ENCODE peak calls at places on chromosome 9, in four cellular contexts. G is GM12878, P is A549, Z is K562. C is an unnamed sample.

GRCh38 chr9:114450833-114451706 is 54.2 kb downstream of the WHRN start:
- DNase-seq in Z (no peak), G (peak; percentile 11), P (no peak), C (no peak)

GRCh38 chr9:121349009-121349408 is 21.0 kb downstream of the STOM start:
- DNase-seq in Z (no peak), P (no peak), G (no peak), C (no peak)

GRCh38 chr9:109467936-109468335 is 30.2 kb downstream of the PTPN3 start:
- DNase-seq in Z (no peak), G (no peak), P (no peak), C (no peak)

GRCh38 chr9:97418894-97419293 is 7.0 kb downstream of the TDRD7 start:
- DNase-seq in G (no peak), Z (no peak), P (no peak), C (no peak)

GRCh38 chr9:109868722-109869121 is 88.7 kb downstream of the PALM2AKAP2 start:
- DNase-seq in Z (no peak), G (no peak), P (no peak), C (no peak)

GRCh38 chr9:76932778-76933177 is 26.9 kb upstream of the PRUNE2 start:
- DNase-seq in P (no peak), Z (no peak), G (no peak), C (no peak)

GRCh38 chr9:4594545-4594944 is 67.5 kb upstream of the PLPP6 start:
- DNase-seq in P (no peak), G (no peak), Z (no peak), C (no peak)

GRCh38 chr9:114446672-114447450 is 58.4 kb downstream of the WHRN start:
- DNase-seq in Z (no peak), P (no peak), G (no peak), C (no peak)

GRCh38 chr9:85213650-85214607 is 527.8 kb downstream of the AGTPBP1 start:
- DNase-seq in P (no peak), G (no peak), Z (no peak), C (no peak)

GRCh38 chr9:110850401-110851135 is 182.0 kb downstream of the MUSK start:
- DNase-seq in G (no peak), P (no peak), Z (no peak), C (no peak)

GRCh38 chr9:1051286-1052118 is 1.3 kb downstream of the DMRT2 start:
- DNase-seq in G (no peak), Z (no peak), P (peak; percentile 31), C (no peak)

GRCh38 chr9:106994463-106994862 is 131.5 kb downstream of the ZNF462 start:
- DNase-seq in P (no peak), Z (no peak), G (no peak), C (no peak)

GRCh38 chr9:113574381-113575262 is 111.1 kb downstream of the RGS3 start:
- DNase-seq in G (no peak), Z (no peak), P (no peak), C (no peak)

GRCh38 chr9:93464876-93465275 is 11.5 kb upstream of the FAM120AOS start:
- DNase-seq in Z (peak; percentile 16), P (no peak), G (no peak), C (no peak)

GRCh38 chr9:34072868-34073590 is 24.3 kb upstream of the UBAP2 start:
- DNase-seq in P (peak; percentile 87), Z (peak; percentile 14), G (no peak), C (peak; percentile 94)

DNA sequence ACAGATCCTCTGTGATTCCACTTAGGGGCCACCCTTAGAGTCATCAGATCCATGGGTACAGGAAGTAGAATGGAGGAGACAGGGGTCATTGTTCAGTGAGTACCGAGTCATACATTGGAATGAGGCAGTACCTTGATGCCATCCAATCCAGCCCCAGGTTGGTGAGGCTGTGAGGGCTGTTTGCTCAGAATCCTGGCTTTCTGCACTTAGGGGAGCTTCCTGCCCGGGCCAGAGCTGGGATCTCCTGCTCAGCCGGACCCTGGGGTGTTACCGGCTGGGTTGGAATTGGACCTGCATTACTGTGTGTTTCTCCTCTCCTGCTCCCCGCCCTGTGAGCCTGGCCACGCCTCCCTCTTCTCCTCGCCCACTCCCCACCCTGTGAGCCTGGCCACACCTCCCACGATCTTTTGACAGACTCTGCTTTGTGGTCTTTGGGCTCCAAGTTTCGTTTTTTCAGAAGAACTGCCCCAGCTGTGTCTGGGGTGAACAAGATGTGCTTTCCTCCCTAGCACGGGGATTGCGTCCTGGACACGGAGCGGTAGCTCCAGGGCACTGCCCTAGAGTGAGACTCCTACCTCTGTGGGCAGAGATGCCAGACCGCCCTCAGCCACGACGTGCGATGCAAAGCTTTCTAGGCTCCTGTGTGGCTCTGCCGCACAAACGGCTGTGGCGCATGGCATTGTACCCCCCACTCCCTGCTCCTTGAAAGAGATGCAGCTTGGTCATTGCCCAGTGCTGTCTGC is 15.4 kb downstream of the TRAF2 start:
- DNase-seq in Z (no peak), P (peak; percentile 97), G (peak; percentile 83), C (peak; percentile 88)
- TF ChIP-seq MYC in Z (no peak), P (peak; percentile 43), G (peak; percentile 66), C (no peak)

GRCh38 chr9:3186751-3187150 is 339.1 kb downstream of the RFX3 start:
- DNase-seq in P (no peak), G (no peak), Z (no peak), C (no peak)
- TF ChIP-seq REST in P (no peak), G (no peak), Z (no peak), C (no peak)

DNA sequence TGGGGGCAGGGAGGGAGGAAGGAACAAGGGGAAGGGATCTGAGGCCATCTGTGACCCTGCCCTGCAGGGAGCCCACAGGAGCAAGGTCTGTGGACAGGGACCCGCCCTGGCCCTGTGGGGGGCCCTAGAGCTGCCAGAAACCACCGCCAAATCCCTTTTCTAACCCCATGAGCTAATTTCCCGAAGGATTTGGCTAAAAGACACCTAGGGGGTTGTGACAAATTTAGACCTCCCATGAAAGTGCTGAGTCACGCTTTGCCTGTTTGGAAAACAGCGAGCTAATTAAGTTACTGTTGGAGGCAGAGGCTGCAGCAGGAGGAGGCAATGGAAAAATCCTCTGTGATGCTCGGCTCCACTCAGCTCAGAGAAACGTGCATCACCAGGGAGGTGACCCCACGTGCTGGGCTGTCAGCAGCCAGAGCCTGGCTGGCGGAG is 49.9 kb downstream of the OLFM1 start:
- DNase-seq in G (no peak), Z (no peak), P (no peak), C (no peak)
- TF ChIP-seq MYC in G (no peak), Z (no peak), P (no peak), C (no peak)

GRCh38 chr9:75142208-75142607 is 53.9 kb downstream of the OSTF1 start:
- DNase-seq in G (no peak), Z (no peak), P (no peak), C (no peak)
- TF ChIP-seq REST in G (no peak), Z (no peak), P (no peak), C (no peak)

GRCh38 chr9:131275332-131276106 is 791 bp downstream of the FAM78A start:
- DNase-seq in G (no peak), P (no peak), Z (peak; percentile 88), C (peak; percentile 48)

GRCh38 chr9:131276891-131277672 is 772 bp upstream of the FAM78A start:
- DNase-seq in Z (peak; percentile 92), G (no peak), P (no peak), C (no peak)

GRCh38 chr9:131274674-131275331 is 1.5 kb downstream of the FAM78A start:
- DNase-seq in G (no peak), Z (peak; percentile 88), P (no peak), C (no peak)

GRCh38 chr9:131277673-131278420 is 1.5 kb upstream of the FAM78A start:
- DNase-seq in Z (peak; percentile 100), G (no peak), P (peak; percentile 94), C (peak; percentile 43)

DNA sequence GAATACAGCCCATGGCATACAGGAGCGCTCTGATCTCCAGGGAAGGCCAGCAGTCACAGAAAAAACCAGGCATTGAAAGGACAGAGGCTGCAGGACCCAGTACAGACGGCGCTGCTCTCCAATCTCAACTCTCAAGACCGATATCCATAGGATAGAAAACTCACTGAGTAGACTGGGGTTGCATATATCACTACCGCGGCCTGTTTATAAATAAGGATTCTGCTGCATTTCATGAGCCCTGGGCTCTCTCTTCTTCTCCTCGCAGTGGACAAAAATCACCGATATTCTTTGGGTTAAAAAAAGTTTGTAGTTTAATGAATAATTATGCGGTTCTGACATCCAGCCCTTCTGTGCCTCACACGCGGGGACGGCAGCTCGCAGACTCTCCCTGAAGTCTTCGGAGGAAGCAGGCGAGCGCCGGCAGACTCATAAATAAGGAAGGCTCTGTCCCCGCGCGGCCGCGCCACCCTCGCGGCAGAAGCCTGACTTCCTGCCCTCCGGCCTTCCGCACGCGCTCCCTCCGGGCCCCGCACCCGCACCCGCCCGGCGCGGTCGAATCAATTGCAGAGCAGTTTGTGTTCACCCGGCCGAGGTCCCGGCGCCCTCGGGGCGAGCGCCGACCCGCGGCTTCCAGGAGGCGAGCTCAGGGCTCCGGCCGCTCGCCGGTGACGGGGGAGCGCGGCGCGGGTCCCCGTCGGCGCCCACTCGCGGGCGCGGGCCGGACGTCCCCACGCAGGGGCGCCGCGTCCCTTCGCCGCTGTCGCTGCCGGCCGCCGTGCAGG is at the start of gene FAM78A:
- DNase-seq in P (no peak), G (no peak), Z (peak; percentile 90), C (no peak)
- TF ChIP-seq MYC in P (no peak), G (no peak), Z (no peak), C (no peak)

GRCh38 chr9:95462419-95463121 is 54.2 kb downstream of the PTCH1 start:
- DNase-seq in P (no peak), G (peak; percentile 94), Z (peak; percentile 98), C (no peak)
- TF ChIP-seq REST in P (no peak), G (peak; percentile 29), Z (no peak), C (no peak)